ENCODE peak calls at places on chromosomes 13 and 19, in four cellular contexts. One of them, this sample, is unnamed.

GRCh38 chr19:2923510-2923909 is 21.3 kb downstream of the ZNF77 start:
- DNase-seq in H1: no peak
- DNase-seq in K562: no peak
- DNase-seq in GM12878: no peak
- DNase-seq in this sample: no peak

GRCh38 chr13:104943331-104943730 is 1592.1 kb downstream of the EFNB2 start:
- DNase-seq in H1: no peak
- DNase-seq in GM12878: no peak
- DNase-seq in K562: no peak
- DNase-seq in this sample: no peak

GRCh38 chr19:15631817-15632216 is 8.9 kb upstream of the CYP4F3 start:
- DNase-seq in K562: peak
- DNase-seq in GM12878: peak
- DNase-seq in H1: no peak
- DNase-seq in this sample: peak

GRCh38 chr19:44512326-44513298 is 12.3 kb upstream of the ZNF180 start:
- DNase-seq in K562: peak
- DNase-seq in GM12878: no peak
- DNase-seq in H1: peak
- DNase-seq in this sample: peak

GRCh38 chr19:7787141-7787540 is 24.1 kb downstream of the CLEC4M start:
- DNase-seq in H1: no peak
- DNase-seq in GM12878: no peak
- DNase-seq in K562: no peak
- DNase-seq in this sample: no peak

GRCh38 chr19:41753159-41753558 is 2.2 kb upstream of the CEACAM6 start:
- DNase-seq in GM12878: no peak
- DNase-seq in H1: no peak
- DNase-seq in K562: peak
- DNase-seq in this sample: peak

GRCh38 chr19:43784251-43784980 is 3.6 kb upstream of the KCNN4 start:
- DNase-seq in H1: no peak
- DNase-seq in GM12878: no peak
- DNase-seq in K562: peak
- DNase-seq in this sample: no peak

GRCh38 chr13:113742445-113743120 is 16.4 kb upstream of the TMEM255B start:
- DNase-seq in GM12878: no peak
- DNase-seq in H1: no peak
- DNase-seq in K562: no peak
- DNase-seq in this sample: no peak

GRCh38 chr19:51703655-51704515 is 10.8 kb downstream of the SPACA6 start:
- DNase-seq in GM12878: peak
- DNase-seq in H1: peak
- DNase-seq in K562: peak
- DNase-seq in this sample: peak

GRCh38 chr19:46472592-46472991 is 1.2 kb upstream of the PNMA8A start:
- DNase-seq in GM12878: no peak
- DNase-seq in K562: no peak
- DNase-seq in H1: no peak
- DNase-seq in this sample: no peak

GRCh38 chr19:14127929-14128509 is 8.4 kb downstream of the ASF1B start:
- DNase-seq in GM12878: peak
- DNase-seq in K562: no peak
- DNase-seq in H1: no peak
- DNase-seq in this sample: no peak

GRCh38 chr19:19120308-19121156 is 17.7 kb downstream of the TMEM161A start:
- DNase-seq in K562: peak
- DNase-seq in GM12878: no peak
- DNase-seq in H1: peak
- DNase-seq in this sample: peak

GRCh38 chr19:29337029-29337428 is 124.1 kb upstream of the UQCRFS1 start:
- DNase-seq in GM12878: no peak
- DNase-seq in H1: no peak
- DNase-seq in K562: no peak
- DNase-seq in this sample: no peak

GRCh38 chr19:41263042-41263849 is 926 bp upstream of the HNRNPUL1 start:
- DNase-seq in H1: no peak
- DNase-seq in GM12878: peak
- DNase-seq in K562: peak
- DNase-seq in this sample: peak

GRCh38 chr13:50132937-50133276 is 117.7 kb downstream of the KCNRG start:
- DNase-seq in GM12878: no peak
- DNase-seq in H1: no peak
- DNase-seq in K562: no peak
- DNase-seq in this sample: no peak

GRCh38 chr13:77509221-77509620 is 26.3 kb upstream of the SCEL start:
- DNase-seq in GM12878: no peak
- DNase-seq in K562: no peak
- DNase-seq in H1: no peak
- DNase-seq in this sample: no peak

GRCh38 chr19:49469828-49470614 is 4.0 kb upstream of the FLT3LG start:
- DNase-seq in H1: no peak
- DNase-seq in K562: no peak
- DNase-seq in GM12878: peak
- DNase-seq in this sample: no peak

GRCh38 chr13:62697702-62698101 is 1282.1 kb upstream of the PCDH20 start:
- DNase-seq in GM12878: no peak
- DNase-seq in K562: no peak
- DNase-seq in H1: no peak
- DNase-seq in this sample: no peak

GRCh38 chr13:113792821-113793717 is 34.0 kb downstream of the TMEM255B start:
- DNase-seq in H1: no peak
- DNase-seq in GM12878: no peak
- DNase-seq in K562: no peak
- DNase-seq in this sample: no peak

GRCh38 chr13:76630629-76631028 is 255.6 kb downstream of the KCTD12 start:
- DNase-seq in K562: no peak
- DNase-seq in H1: no peak
- DNase-seq in GM12878: no peak
- DNase-seq in this sample: no peak

GRCh38 chr19:1908364-1908678 is 3.1 kb downstream of the ADAT3 start:
- DNase-seq in H1: no peak
- DNase-seq in K562: no peak
- DNase-seq in GM12878: no peak
- DNase-seq in this sample: no peak

GRCh38 chr13:32883501-32883900 is 132.7 kb upstream of the KL start:
- DNase-seq in K562: no peak
- DNase-seq in H1: no peak
- DNase-seq in GM12878: no peak
- DNase-seq in this sample: peak

GRCh38 chr13:23687614-23688013 is 117.4 kb downstream of the TNFRSF19 start:
- DNase-seq in H1: no peak
- DNase-seq in K562: no peak
- DNase-seq in GM12878: no peak
- DNase-seq in this sample: no peak

DNA sequence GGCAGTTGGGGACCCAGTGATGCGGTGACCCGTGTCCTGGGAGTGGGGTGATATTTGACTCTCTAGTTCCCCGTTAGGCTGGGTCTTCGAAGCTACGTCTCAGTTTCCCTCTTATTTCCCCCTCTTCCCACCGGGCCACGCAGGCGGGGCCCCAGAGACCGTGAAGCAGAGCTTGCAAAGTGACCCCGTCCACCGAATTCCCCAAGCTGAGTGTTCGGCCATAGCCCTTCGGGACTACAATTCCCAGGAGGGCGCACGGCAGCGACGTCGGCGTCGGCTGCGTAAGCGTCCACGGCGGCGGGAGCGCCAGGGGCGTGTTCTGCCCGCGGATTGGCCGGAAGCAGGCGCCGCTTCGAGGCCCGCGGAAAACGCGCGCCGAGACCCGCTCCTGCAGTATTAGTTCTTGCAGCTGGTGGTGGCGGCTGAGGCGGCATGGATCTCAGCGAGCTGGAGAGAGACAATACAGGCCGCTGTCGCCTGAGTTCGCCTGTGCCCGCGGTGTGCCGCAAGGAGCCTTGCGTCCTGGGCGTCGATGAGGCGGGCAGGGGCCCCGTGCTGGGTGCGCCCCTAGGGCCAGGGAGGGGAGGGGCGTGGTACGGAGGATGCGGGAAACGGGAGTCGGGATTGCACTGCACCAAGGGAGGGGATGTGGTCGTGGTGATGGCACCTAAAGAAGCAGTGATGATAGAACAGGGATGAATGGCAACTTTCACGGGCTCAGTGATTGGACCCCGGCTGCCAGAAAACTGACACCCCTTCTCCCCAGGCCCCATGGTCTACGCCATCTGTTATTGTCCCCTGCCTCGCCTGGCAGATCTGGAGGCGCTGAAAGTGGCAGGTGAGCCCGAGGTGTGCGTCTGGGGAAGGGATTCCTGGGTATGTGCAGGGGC is at the start of gene RNASEH2A:
- DNase-seq in GM12878: no peak
- DNase-seq in H1: no peak
- DNase-seq in K562: peak
- DNase-seq in this sample: peak
- TF ChIP-seq NRF1 in GM12878: no peak
- TF ChIP-seq NRF1 in H1: no peak
- TF ChIP-seq NRF1 in K562: peak
- TF ChIP-seq NRF1 in this sample: no peak

DNA sequence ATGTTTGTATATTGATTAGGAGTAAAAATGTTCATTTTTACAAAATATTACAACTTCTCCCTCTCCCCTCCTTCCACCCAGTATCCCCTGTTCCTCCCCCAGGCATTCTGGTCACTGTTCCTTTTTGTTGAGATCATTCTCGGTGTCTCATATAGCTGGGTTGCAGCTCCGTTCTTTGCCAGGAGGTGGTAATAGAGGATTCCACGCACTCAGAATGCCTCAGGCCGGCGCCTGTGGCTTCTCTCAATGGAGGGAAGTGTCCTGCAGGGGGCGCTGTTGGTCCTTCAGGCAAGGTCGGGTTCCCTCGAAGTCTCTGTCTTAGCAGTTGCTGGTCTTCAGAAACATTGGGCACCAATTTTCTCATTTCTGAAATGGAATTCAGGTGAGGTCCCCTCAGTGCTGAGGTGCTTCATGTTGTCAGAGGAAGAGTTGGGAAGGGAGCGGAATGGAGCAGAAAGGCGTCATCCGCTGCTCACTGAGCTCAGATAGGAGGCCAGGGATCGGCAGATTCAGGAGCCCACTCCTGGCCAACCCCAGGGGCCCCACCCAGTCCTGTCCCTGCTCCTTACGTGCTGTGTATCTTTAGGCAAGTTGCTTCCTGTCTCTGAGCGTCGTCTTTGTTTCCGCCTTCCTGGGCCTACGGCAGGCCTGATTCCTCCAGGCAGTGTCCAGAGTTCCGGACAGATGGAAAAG is 10.3 kb upstream of the GARIN5A start:
- DNase-seq in K562: peak
- DNase-seq in GM12878: no peak
- DNase-seq in H1: peak
- DNase-seq in this sample: peak
- TF ChIP-seq CTCF in K562: peak
- TF ChIP-seq CTCF in GM12878: peak
- TF ChIP-seq CTCF in H1: peak
- TF ChIP-seq CTCF in this sample: peak

GRCh38 chr13:99431927-99432636 is 69.2 kb upstream of the TM9SF2 start:
- DNase-seq in H1: no peak
- DNase-seq in K562: no peak
- DNase-seq in GM12878: peak
- DNase-seq in this sample: no peak

GRCh38 chr13:99435116-99435515 is 66.2 kb upstream of the TM9SF2 start:
- DNase-seq in H1: no peak
- DNase-seq in K562: no peak
- DNase-seq in GM12878: no peak
- DNase-seq in this sample: no peak

GRCh38 chr13:99433543-99434075 is 67.7 kb upstream of the TM9SF2 start:
- DNase-seq in K562: no peak
- DNase-seq in GM12878: no peak
- DNase-seq in H1: no peak
- DNase-seq in this sample: no peak

GRCh38 chr13:99434258-99434788 is 66.9 kb upstream of the TM9SF2 start:
- DNase-seq in H1: no peak
- DNase-seq in K562: peak
- DNase-seq in GM12878: no peak
- DNase-seq in this sample: no peak

DNA sequence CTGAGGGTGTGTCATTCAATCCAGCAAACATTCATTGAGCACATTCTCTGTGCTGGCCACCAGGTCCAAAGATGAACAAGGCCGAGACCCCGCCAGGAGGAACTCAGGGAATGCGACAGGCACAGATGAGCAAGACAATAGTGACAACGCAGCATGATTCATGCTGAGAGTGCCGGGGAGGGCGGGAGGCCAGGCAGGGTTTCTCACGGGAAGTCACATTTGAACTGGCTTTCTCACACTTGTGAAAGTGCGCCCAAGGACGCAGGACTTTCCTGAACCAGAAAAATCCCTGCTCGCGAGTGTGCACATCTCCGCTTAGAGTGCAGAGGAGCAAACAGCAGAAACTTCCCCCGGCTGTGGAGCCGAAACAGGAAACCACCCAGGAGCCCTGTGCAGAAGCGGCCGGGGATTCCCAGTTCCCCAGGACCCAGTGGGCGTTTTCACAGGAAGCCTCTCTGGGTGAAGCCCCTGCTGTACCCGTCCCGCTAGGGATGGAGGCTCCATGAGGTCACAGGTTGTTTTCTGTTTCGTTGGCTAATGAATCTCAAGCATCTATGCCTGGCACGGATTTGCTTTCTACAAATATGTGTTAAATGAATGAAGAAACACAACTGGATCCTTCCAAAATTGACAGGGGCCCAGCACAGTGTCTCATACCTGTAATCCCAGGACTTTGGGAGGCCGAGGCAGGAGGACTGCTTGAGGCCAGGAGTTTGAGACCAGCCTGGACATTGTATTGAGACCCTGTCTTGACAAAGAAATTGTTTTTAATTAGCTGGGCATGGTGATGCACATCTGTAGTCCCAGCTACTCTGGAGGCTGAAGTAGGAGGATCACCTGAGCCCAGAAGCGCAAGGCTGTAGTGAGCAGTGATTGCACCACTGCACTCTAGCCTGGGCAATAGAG is 68.4 kb upstream of the TM9SF2 start:
- DNase-seq in H1: peak
- DNase-seq in GM12878: peak
- DNase-seq in K562: peak
- DNase-seq in this sample: no peak
- TF ChIP-seq NRF1 in H1: no peak
- TF ChIP-seq NRF1 in GM12878: no peak
- TF ChIP-seq NRF1 in K562: no peak
- TF ChIP-seq NRF1 in this sample: no peak

GRCh38 chr13:45728759-45729158 is 26.6 kb downstream of the CBY2 start:
- DNase-seq in GM12878: no peak
- DNase-seq in H1: peak
- DNase-seq in K562: peak
- DNase-seq in this sample: no peak
- TF ChIP-seq CTCF in GM12878: peak
- TF ChIP-seq CTCF in H1: peak
- TF ChIP-seq CTCF in K562: peak
- TF ChIP-seq CTCF in this sample: peak

GRCh38 chr13:28751210-28751935 is 32.6 kb upstream of the SLC46A3 start:
- DNase-seq in GM12878: no peak
- DNase-seq in H1: no peak
- DNase-seq in K562: no peak
- DNase-seq in this sample: no peak
- TF ChIP-seq NRF1 in GM12878: no peak
- TF ChIP-seq NRF1 in H1: no peak
- TF ChIP-seq NRF1 in K562: no peak
- TF ChIP-seq NRF1 in this sample: no peak

This sample was measured in SK-N-SH.